ENCODE peak calls at places on chromosome 9, in six cellular contexts. D is transverse colon, L is heart right ventricle, X is right cardiac atrium, S is kidney, J is uterus. F is an unnamed sample.

GRCh38 chr9:35811364-35812024 is 568 bp downstream of the SPAG8 start:
- DNase-seq in S (no peak), L (peak; percentile 39), X (peak; percentile 74), J (no peak), D (no peak), F (no peak)

GRCh38 chr9:79600466-79600865 is 28.7 kb downstream of the TLE4 start:
- DNase-seq in D (no peak), X (no peak), J (no peak), S (no peak), L (no peak), F (no peak)

GRCh38 chr9:112334319-112334828 is 955 bp upstream of the PTBP3 start:
- DNase-seq in J (no peak), S (no peak), D (peak; percentile 20), L (no peak), X (no peak), F (peak; percentile 66)

GRCh38 chr9:104386425-104387069 is 117.5 kb upstream of the OR13F1 start:
- DNase-seq in X (no peak), D (no peak), L (no peak), S (no peak), J (no peak), F (no peak)

GRCh38 chr9:89357331-89358197 is 39.3 kb downstream of the SECISBP2 start:
- DNase-seq in X (no peak), D (no peak), J (no peak), S (no peak), L (no peak), F (no peak)

GRCh38 chr9:129208191-129209091 is 30.4 kb upstream of the IER5L start:
- DNase-seq in X (peak; percentile 38), L (no peak), D (no peak), S (no peak), J (no peak), F (peak; percentile 13)

GRCh38 chr9:122053056-122053455 is 40.1 kb downstream of the TTLL11 start:
- DNase-seq in X (no peak), S (no peak), D (no peak), J (no peak), L (no peak), F (no peak)

GRCh38 chr9:129323376-129323998 is 145.4 kb upstream of the IER5L start:
- DNase-seq in D (no peak), L (no peak), S (peak; percentile 79), J (peak; percentile 33), X (no peak), F (no peak)

GRCh38 chr9:79215819-79216218 is 355.9 kb upstream of the TLE4 start:
- DNase-seq in L (no peak), D (no peak), X (no peak), S (no peak), J (no peak), F (no peak)

GRCh38 chr9:93959739-93960154 is 4.6 kb upstream of the BARX1 start:
- DNase-seq in S (no peak), D (no peak), X (no peak), J (no peak), L (no peak), F (no peak)

GRCh38 chr9:69916950-69917349 is 96.3 kb downstream of the CFAP95 start:
- DNase-seq in L (no peak), S (no peak), J (no peak), D (no peak), X (no peak), F (no peak)

GRCh38 chr9:70043285-70043684 is 363 bp upstream of the MAMDC2 start:
- DNase-seq in D (no peak), S (no peak), L (no peak), X (no peak), J (no peak), F (no peak)

GRCh38 chr9:123355761-123356520 is at the start of gene CRB2:
- DNase-seq in X (no peak), J (peak; percentile 61), L (no peak), D (no peak), S (no peak), F (no peak)

GRCh38 chr9:91060520-91061343 is 259.1 kb downstream of the SYK start:
- DNase-seq in J (peak; percentile 69), L (no peak), X (no peak), S (no peak), D (peak; percentile 28), F (no peak)

GRCh38 chr9:89850633-89851325 is 246.0 kb downstream of the GADD45G start:
- DNase-seq in S (no peak), J (no peak), D (peak; percentile 38), X (peak; percentile 74), L (no peak), F (no peak)

DNA sequence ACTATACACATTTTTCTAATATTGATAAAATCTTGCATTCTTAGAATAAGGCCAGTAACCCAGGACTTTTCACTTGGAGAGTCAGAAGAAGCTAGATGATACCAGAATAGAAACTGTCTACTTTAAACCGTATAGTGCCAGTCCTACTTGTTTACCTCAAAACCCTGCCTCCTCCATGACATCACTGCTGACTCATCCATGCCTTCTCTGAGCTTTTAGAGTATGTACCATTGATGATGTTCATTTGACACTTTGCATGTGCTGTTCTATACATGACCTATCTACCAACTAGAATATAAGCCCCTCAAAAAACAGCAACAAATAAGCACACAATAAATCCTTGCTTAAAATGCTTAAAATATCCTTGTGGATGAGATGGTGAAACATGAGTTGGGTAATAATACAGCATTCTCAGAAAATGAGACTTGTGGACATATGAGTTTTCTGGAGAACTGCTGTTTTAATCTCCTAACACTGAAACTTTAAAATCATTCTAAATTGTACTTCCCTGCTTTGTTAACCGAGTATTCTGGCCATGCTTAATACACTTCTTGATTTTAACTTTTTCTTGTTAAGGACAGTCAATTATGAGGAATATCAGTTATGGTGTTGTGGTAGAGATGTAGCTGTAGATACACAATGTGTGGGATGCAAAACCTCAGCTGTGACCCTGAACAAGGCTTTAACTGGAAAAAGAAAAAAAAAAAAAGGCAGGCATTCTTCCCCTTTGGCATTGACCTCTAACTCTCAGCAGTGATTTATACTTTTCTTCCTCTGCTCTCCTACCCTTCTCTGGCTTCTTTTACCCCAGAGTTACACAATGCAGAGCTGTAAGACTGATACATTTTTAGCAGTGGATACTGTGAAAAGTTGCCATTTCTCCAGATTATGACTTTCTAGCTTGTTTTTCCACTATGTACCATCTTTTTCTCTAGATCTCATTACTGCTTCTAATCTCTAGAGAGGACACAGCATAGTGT is 2.3 kb downstream of the CTNNAL1 start:
- DNase-seq in X (no peak), D (peak; percentile 19), J (no peak), L (no peak), S (no peak), F (no peak)
- H3K4me3 ChIP-seq in X (peak overlapping the region; percentile 75), D (no peak overlapping the region), J (no peak overlapping the region), L (no peak overlapping the region), S (peak overlapping the region; percentile 86), F (no peak overlapping the region)

GRCh38 chr9:37971107-37971459 is 67.2 kb upstream of the SLC25A51 start:
- DNase-seq in J (no peak), D (no peak), S (peak; percentile 22), L (no peak), X (no peak), F (no peak)

GRCh38 chr9:37970301-37971106 is 66.6 kb upstream of the SLC25A51 start:
- DNase-seq in L (no peak), X (no peak), S (peak; percentile 53), J (no peak), D (no peak), F (no peak)

GRCh38 chr9:37971691-37972090 is 67.8 kb upstream of the SLC25A51 start:
- DNase-seq in L (no peak), S (no peak), X (no peak), J (no peak), D (no peak), F (no peak)

GRCh38 chr9:37974506-37975173 is 70.7 kb upstream of the SLC25A51 start:
- DNase-seq in S (peak; percentile 25), J (no peak), L (no peak), D (no peak), X (no peak), F (no peak)

GRCh38 chr9:37972346-37972745 is 68.4 kb upstream of the SLC25A51 start:
- DNase-seq in J (no peak), S (peak; percentile 41), D (no peak), L (no peak), X (no peak), F (no peak)
- H3K27ac ChIP-seq in J (no peak overlapping the region), S (no peak overlapping the region), D (no peak overlapping the region), L (no peak overlapping the region), X (no peak overlapping the region), F (no peak overlapping the region)

GRCh38 chr9:126151671-126152050 is 175.0 kb upstream of the MVB12B start:
- DNase-seq in L (no peak), X (no peak), D (peak; percentile 21), J (no peak), S (peak; percentile 41), F (no peak)

GRCh38 chr9:126151031-126151670 is 175.5 kb upstream of the MVB12B start:
- DNase-seq in L (no peak), S (peak; percentile 39), D (peak; percentile 51), J (no peak), X (no peak), F (no peak)

GRCh38 chr9:126154182-126154827 is 172.3 kb upstream of the MVB12B start:
- DNase-seq in L (no peak), S (peak; percentile 28), J (no peak), X (no peak), D (no peak), F (no peak)

GRCh38 chr9:126153382-126153781 is 173.2 kb upstream of the MVB12B start:
- DNase-seq in X (no peak), L (no peak), J (no peak), S (no peak), D (no peak), F (no peak)

GRCh38 chr9:126152622-126153362 is 173.8 kb upstream of the MVB12B start:
- DNase-seq in L (no peak), J (no peak), D (no peak), S (peak; percentile 14), X (no peak), F (no peak)
- H3K4me3 ChIP-seq in L (no peak overlapping the region), J (no peak overlapping the region), D (no peak overlapping the region), S (no peak overlapping the region), X (no peak overlapping the region), F (no peak overlapping the region)

GRCh38 chr9:134621558-134622110 is 20.0 kb upstream of the COL5A1 start:
- DNase-seq in X (peak; percentile 27), J (no peak), D (no peak), L (no peak), S (no peak), F (no peak)

GRCh38 chr9:134624119-134624826 is 17.3 kb upstream of the COL5A1 start:
- DNase-seq in X (no peak), S (no peak), D (no peak), J (peak; percentile 11), L (no peak), F (no peak)

GRCh38 chr9:134624827-134625181 is 16.8 kb upstream of the COL5A1 start:
- DNase-seq in S (no peak), L (no peak), X (peak; percentile 34), D (no peak), J (peak; percentile 5), F (no peak)

GRCh38 chr9:134623408-134624066 is 18.1 kb upstream of the COL5A1 start:
- DNase-seq in S (peak; percentile 59), D (no peak), J (peak; percentile 11), L (no peak), X (peak; percentile 35), F (no peak)

DNA sequence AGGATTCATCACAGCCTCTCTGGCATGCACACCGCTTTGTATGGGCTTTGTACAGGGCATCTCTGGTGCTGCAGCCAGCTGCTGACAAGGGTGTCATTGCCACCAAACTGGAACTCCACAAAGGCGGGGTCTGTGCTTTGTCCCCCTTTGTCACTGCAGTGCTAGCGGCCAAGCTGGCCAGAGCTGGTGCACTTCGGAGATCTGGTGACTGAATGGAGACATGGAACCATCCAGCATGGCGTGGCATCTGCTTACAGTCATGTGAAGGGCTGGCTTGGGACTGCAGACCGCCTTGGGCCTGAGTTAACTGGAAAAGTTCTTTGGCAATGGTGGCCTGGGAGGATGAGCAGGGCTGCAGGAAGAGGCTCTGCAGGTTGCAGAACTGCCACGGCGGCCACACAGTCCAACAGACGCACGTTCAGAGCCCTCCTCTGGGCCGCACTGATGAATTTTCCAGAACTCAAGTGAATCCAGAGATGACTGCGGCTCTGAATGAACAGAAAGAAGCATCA is 18.7 kb upstream of the COL5A1 start:
- DNase-seq in S (no peak), L (no peak), J (peak; percentile 10), D (no peak), X (peak; percentile 14), F (no peak)
- H3K27ac ChIP-seq in S (no peak overlapping the region), L (no peak overlapping the region), J (no peak overlapping the region), D (no peak overlapping the region), X (no peak overlapping the region), F (no peak overlapping the region)